ENCODE peak calls at places on chromosomes 11 and 22, in five cellular contexts. D is breast epithelium; L is cardiac muscle cell; Z is effector memory CD4-positive, alpha-beta T cell; T is heart left ventricle. U is an unnamed sample.

GRCh38 chr11:117690484-117691205 is 106.4 kb downstream of the DSCAML1 start:
- DNase-seq in L (no peak), T (no peak), D (no peak), Z (no peak), U (no peak)

GRCh38 chr11:105244157-105244820 is 104.7 kb upstream of the CARD18 start:
- DNase-seq in L (peak; percentile 93), D (no peak), Z (no peak), T (peak; percentile 47), U (no peak)

GRCh38 chr11:71302911-71303310 is 50.5 kb upstream of the SHANK2 start:
- DNase-seq in L (no peak), Z (no peak), T (no peak), D (no peak), U (no peak)

GRCh38 chr11:14981507-14981906 is 9.4 kb upstream of the CALCA start:
- DNase-seq in D (no peak), Z (no peak), T (no peak), L (no peak), U (no peak)

GRCh38 chr11:44780940-44781631 is 54.3 kb downstream of the TSPAN18 start:
- DNase-seq in D (no peak), Z (no peak), T (peak; percentile 54), L (peak; percentile 87), U (no peak)

GRCh38 chr11:118845369-118845768 is 38.3 kb upstream of the CXCR5 start:
- DNase-seq in Z (no peak), L (peak; percentile 26), T (no peak), D (no peak), U (no peak)

GRCh38 chr11:19418221-19418620 is 177.5 kb upstream of the E2F8 start:
- DNase-seq in T (no peak), D (no peak), L (no peak), Z (no peak), U (no peak)

GRCh38 chr11:32913445-32913844 is 20.8 kb downstream of the QSER1 start:
- DNase-seq in Z (no peak), D (no peak), T (no peak), L (no peak), U (no peak)

GRCh38 chr22:23211622-23212021 is 31.3 kb downstream of the BCR start:
- DNase-seq in L (no peak), D (no peak), T (no peak), Z (no peak), U (no peak)

GRCh38 chr11:1455032-1455762 is 31.4 kb downstream of the MOB2 start:
- DNase-seq in D (no peak), T (no peak), L (no peak), Z (no peak), U (no peak)

GRCh38 chr11:2314525-2315394 is 12.9 kb downstream of the TSPAN32 start:
- DNase-seq in T (peak; percentile 94), D (no peak), Z (no peak), L (peak; percentile 98), U (no peak)

GRCh38 chr11:16337421-16338213 is 18.7 kb downstream of the SOX6 start:
- DNase-seq in D (no peak), L (no peak), Z (no peak), T (no peak), U (no peak)

GRCh38 chr22:45290410-45290936 is 5.7 kb downstream of the UPK3A start:
- DNase-seq in L (peak; percentile 35), Z (no peak), T (no peak), D (no peak), U (no peak)

GRCh38 chr11:76699461-76700091 is 29.0 kb upstream of the LRRC32 start:
- DNase-seq in L (no peak), T (no peak), D (no peak), Z (no peak), U (no peak)

GRCh38 chr11:95652002-95652472 is 137.5 kb downstream of the FAM76B start:
- DNase-seq in D (no peak), T (peak; percentile 15), L (no peak), Z (no peak), U (no peak)

GRCh38 chr11:116416852-116417251 is 355.9 kb downstream of the BUD13 start:
- DNase-seq in L (no peak), Z (no peak), D (no peak), T (no peak), U (no peak)

GRCh38 chr11:59560290-59560701 is 49.0 kb downstream of the OR4D9 start:
- DNase-seq in L (peak; percentile 74), T (peak; percentile 45), D (peak; percentile 49), Z (peak; percentile 58), U (peak; percentile 76)

GRCh38 chr11:60872952-60873524 is 5.7 kb downstream of the ZP1 start:
- DNase-seq in T (no peak), Z (no peak), D (no peak), L (peak; percentile 96), U (no peak)

GRCh38 chr22:36079041-36079440 is 50.4 kb upstream of the RBFOX2 start:
- DNase-seq in Z (no peak), D (no peak), L (no peak), T (no peak), U (no peak)

GRCh38 chr11:66950113-66950535 is 8.1 kb downstream of the PC start:
- DNase-seq in D (peak; percentile 92), Z (no peak), L (peak; percentile 63), T (no peak), U (no peak)

GRCh38 chr11:69642913-69643632 is 2.1 kb downstream of the CCND1 start:
- DNase-seq in D (peak; percentile 71), L (peak; percentile 90), T (peak; percentile 85), Z (peak; percentile 50), U (peak; percentile 73)

GRCh38 chr11:130037058-130037457 is 32.6 kb upstream of the APLP2 start:
- DNase-seq in D (no peak), L (peak; percentile 82), T (no peak), Z (no peak), U (no peak)

GRCh38 chr11:61847914-61848581 is 19.9 kb downstream of the FADS2 start:
- DNase-seq in D (no peak), L (no peak), T (no peak), Z (no peak), U (no peak)

GRCh38 chr11:12897390-12897789 is 111.7 kb upstream of the RASSF10 start:
- DNase-seq in L (no peak), Z (no peak), D (peak; percentile 48), T (peak; percentile 64), U (no peak)

GRCh38 chr11:105132716-105133511 is 6.7 kb downstream of the CARD18 start:
- DNase-seq in T (no peak), Z (no peak), L (peak; percentile 65), D (no peak), U (no peak)

GRCh38 chr11:118211006-118211405 is 13.8 kb downstream of the JAML start:
- DNase-seq in D (peak; percentile 39), Z (no peak), L (peak; percentile 62), T (peak; percentile 30), U (no peak)

GRCh38 chr11:61532136-61533038 is 23.8 kb downstream of the LRRC10B start:
- DNase-seq in L (peak; percentile 33), Z (no peak), T (no peak), D (no peak), U (peak; percentile 32)

GRCh38 chr11:58497951-58498350 is 10.0 kb downstream of the OR5B21 start:
- DNase-seq in T (no peak), D (no peak), Z (no peak), L (no peak), U (no peak)

GRCh38 chr22:33271390-33272161 is 213.4 kb upstream of the SYN3 start:
- DNase-seq in D (no peak), Z (no peak), T (peak; percentile 57), L (peak; percentile 24), U (no peak)

GRCh38 chr22:33272180-33272579 is 214.0 kb upstream of the SYN3 start:
- DNase-seq in Z (no peak), T (no peak), L (no peak), D (no peak), U (no peak)

GRCh38 chr22:33272866-33273265 is 214.7 kb upstream of the SYN3 start:
- DNase-seq in L (no peak), Z (no peak), D (no peak), T (no peak), U (no peak)

GRCh38 chr22:33274214-33274828 is 216.1 kb upstream of the SYN3 start:
- DNase-seq in T (no peak), L (peak; percentile 12), D (no peak), Z (no peak), U (no peak)

GRCh38 chr22:33274941-33275443 is 216.8 kb upstream of the SYN3 start:
- DNase-seq in L (no peak), T (no peak), D (no peak), Z (no peak), U (no peak)
- H3K4me1 ChIP-seq in L (no peaks in the 10 kb centered on the region), T (peaks cover 9% of the 10 kb centered on the region), D (no peaks in the 10 kb centered on the region), Z (no peaks in the 10 kb centered on the region), U (no peaks in the 10 kb centered on the region)

GRCh38 chr11:62889484-62890437 is 9.1 kb downstream of the SLC3A2 start:
- DNase-seq in T (no peak), L (peak; percentile 47), Z (no peak), D (no peak), U (no peak)
- H3K27ac ChIP-seq in T (peak overlapping the region; percentile 4), L (peak overlapping the region; percentile 88), Z (no peak overlapping the region), D (peak overlapping the region; percentile 48), U (no peak overlapping the region)

GRCh38 chr22:19114984-19115552 is 7.1 kb downstream of the DGCR2 start:
- DNase-seq in Z (no peak), T (no peak), L (no peak), D (no peak), U (no peak)

GRCh38 chr22:19115628-19116027 is 6.6 kb downstream of the DGCR2 start:
- DNase-seq in T (no peak), D (no peak), Z (no peak), L (no peak), U (no peak)

GRCh38 chr22:19111584-19111983 is 10.6 kb downstream of the DGCR2 start:
- DNase-seq in Z (no peak), T (no peak), L (no peak), D (no peak), U (no peak)

GRCh38 chr22:19111140-19111539 is 11.1 kb downstream of the DGCR2 start:
- DNase-seq in Z (no peak), L (no peak), T (no peak), D (no peak), U (no peak)

GRCh38 chr22:19113429-19113828 is 8.8 kb downstream of the DGCR2 start:
- DNase-seq in D (no peak), L (no peak), Z (no peak), T (no peak), U (no peak)
- H3K4me1 ChIP-seq in D (no peaks in the 10 kb centered on the region), L (no peaks in the 10 kb centered on the region), Z (peaks cover 59% of the 10 kb centered on the region), T (peaks cover 41% of the 10 kb centered on the region), U (peaks cover 80% of the 10 kb centered on the region)

DNA sequence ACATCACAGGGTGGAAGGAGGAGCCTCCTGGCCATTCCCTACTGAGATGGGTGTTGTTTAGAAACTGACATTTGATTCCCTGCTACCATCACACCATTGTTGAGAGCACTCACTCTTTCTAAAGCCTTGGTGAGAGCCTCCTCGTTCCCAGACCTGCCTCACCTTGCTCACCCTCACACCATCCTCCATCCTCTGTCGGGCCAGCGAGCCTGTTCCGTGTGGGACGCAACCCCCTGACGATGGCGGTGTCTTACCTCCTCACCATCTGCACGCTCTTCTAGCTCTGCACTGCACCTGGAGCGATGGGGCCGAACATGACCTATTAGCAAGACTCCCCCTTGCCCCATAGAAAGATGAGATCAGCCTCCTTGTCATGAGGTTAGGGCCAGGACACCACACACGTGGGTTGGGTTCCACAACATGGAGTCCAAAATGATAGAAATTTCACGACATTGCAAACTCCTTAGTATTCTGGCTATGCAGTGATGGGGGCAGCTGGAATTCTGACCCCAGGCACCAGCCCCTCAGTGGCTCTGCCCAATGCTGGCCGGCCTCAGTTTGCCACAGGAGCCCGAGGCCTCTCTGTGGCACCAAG is 1017.9 kb downstream of the TBC1D22A start:
- DNase-seq in T (no peak), D (no peak), Z (no peak), L (no peak), U (no peak)
- H3K27ac ChIP-seq in T (no peak overlapping the region), D (no peak overlapping the region), Z (no peak overlapping the region), L (no peak overlapping the region), U (no peak overlapping the region)

U was measured in CD4-positive, alpha-beta memory T cell.